ENCODE peak calls at places on chromosomes 16 and 17, in seven cellular contexts. H is body of pancreas; A is neuronal stem cell; P is activated B cell treated with CpG ODN at 0.5 μM for 24 hours; J is activated naive CD4-positive, alpha-beta T cell treated with anti-CD3 and anti-CD28 coated beads for 36 hours; V is tibial nerve; F is PC-9. T is an unnamed sample.

GRCh38 chr17:19331553-19332245 is 30.8 kb downstream of the B9D1 start:
- DNase-seq in H (no peak), A (no peak), P (no peak), J (no peak), V (no peak), F (no peak), T (no peak)

GRCh38 chr16:78709137-78709871 is 609.9 kb downstream of the WWOX start:
- DNase-seq in H (no peak), A (peak), P (no peak), J (no peak), V (no peak), F (no peak), T (no peak)

GRCh38 chr16:89056592-89056991 is 37.1 kb upstream of the ACSF3 start:
- DNase-seq in H (no peak), A (no peak), P (no peak), J (no peak), V (no peak), F (no peak), T (no peak)

GRCh38 chr17:38349097-38349904 is 2.3 kb upstream of the SOCS7 start:
- DNase-seq in H (peak), A (peak), P (peak), J (peak), V (peak), F (peak), T (peak)

GRCh38 chr16:59249049-59249448 is 514.9 kb upstream of the GOT2 start:
- DNase-seq in H (no peak), A (no peak), P (no peak), J (peak), V (no peak), F (no peak), T (no peak)

GRCh38 chr17:66964930-66965800 is 658 bp downstream of the CACNG4 start:
- DNase-seq in H (peak), A (no peak), P (no peak), J (peak), V (no peak), F (no peak), T (no peak)

GRCh38 chr17:77479817-77480508 is 339.2 kb downstream of the SEC14L1 start:
- DNase-seq in H (no peak), A (no peak), P (no peak), J (no peak), V (no peak), F (no peak), T (no peak)

GRCh38 chr17:17696871-17697633 is 15.8 kb downstream of the RAI1 start:
- DNase-seq in H (no peak), A (no peak), P (no peak), J (no peak), V (no peak), F (peak), T (no peak)

GRCh38 chr17:60535382-60536279 is 9.6 kb upstream of the APPBP2 start:
- DNase-seq in H (no peak), A (no peak), P (no peak), J (no peak), V (no peak), F (no peak), T (peak)

GRCh38 chr17:3035256-3035967 is 28.0 kb downstream of the OR1D5 start:
- DNase-seq in H (no peak), A (no peak), P (no peak), J (no peak), V (no peak), F (no peak), T (no peak)

GRCh38 chr16:19005561-19006445 is 22.1 kb downstream of the TMC7 start:
- DNase-seq in H (no peak), A (no peak), P (no peak), J (no peak), V (peak), F (peak), T (peak)

GRCh38 chr16:55462241-55462640 is 16.8 kb upstream of the MMP2 start:
- DNase-seq in H (no peak), A (no peak), P (no peak), J (no peak), V (no peak), F (no peak), T (no peak)

GRCh38 chr17:63474174-63474913 is 2.5 kb upstream of the ACE start:
- DNase-seq in H (peak), A (no peak), P (no peak), J (no peak), V (no peak), F (no peak), T (no peak)

GRCh38 chr17:16987830-16988601 is 16.1 kb upstream of the TNFRSF13B start:
- DNase-seq in H (no peak), A (no peak), P (peak), J (peak), V (peak), F (peak), T (peak)

GRCh38 chr17:81400154-81400938 is 5.1 kb downstream of the BAHCC1 start:
- DNase-seq in H (no peak), A (peak), P (no peak), J (no peak), V (no peak), F (no peak), T (no peak)

GRCh38 chr17:32485261-32485955 is 1.4 kb upstream of the CDK5R1 start:
- DNase-seq in H (no peak), A (no peak), P (no peak), J (no peak), V (no peak), F (no peak), T (no peak)

GRCh38 chr16:69481901-69482341 is 57.5 kb downstream of the CYB5B start:
- DNase-seq in H (peak), A (no peak), P (no peak), J (no peak), V (peak), F (no peak), T (peak)

GRCh38 chr16:84294196-84295142 is at the start of gene WFDC1:
- DNase-seq in H (no peak), A (no peak), P (no peak), J (no peak), V (no peak), F (no peak), T (no peak)

GRCh38 chr17:34312080-34312479 is 7.2 kb upstream of the CCL8 start:
- DNase-seq in H (no peak), A (no peak), P (no peak), J (no peak), V (no peak), F (no peak), T (no peak)

GRCh38 chr17:77498875-77499698 is 358.3 kb downstream of the SEC14L1 start:
- DNase-seq in H (no peak), A (no peak), P (peak), J (peak), V (no peak), F (no peak), T (no peak)

GRCh38 chr17:13337864-13338371 is 263.8 kb downstream of the HS3ST3A1 start:
- DNase-seq in H (peak), A (peak), P (no peak), J (peak), V (peak), F (no peak), T (peak)

GRCh38 chr16:77669057-77669456 is 53.3 kb upstream of the NUDT7 start:
- DNase-seq in H (no peak), A (no peak), P (no peak), J (no peak), V (no peak), F (no peak), T (no peak)

GRCh38 chr17:30393911-30394867 is 15.5 kb downstream of the CPD start:
- DNase-seq in H (no peak), A (no peak), P (no peak), J (no peak), V (no peak), F (no peak), T (no peak)

GRCh38 chr16:26594666-26595065 is 472.1 kb upstream of the C16orf82 start:
- DNase-seq in H (no peak), A (no peak), P (no peak), J (no peak), V (no peak), F (no peak), T (peak)

GRCh38 chr16:62602790-62603189 is 566.6 kb upstream of the CDH8 start:
- DNase-seq in H (no peak), A (no peak), P (no peak), J (no peak), V (no peak), F (no peak), T (no peak)

GRCh38 chr16:67183-67791 is 5.1 kb downstream of the RHBDF1 start:
- DNase-seq in H (no peak), A (no peak), P (no peak), J (no peak), V (no peak), F (no peak), T (no peak)

GRCh38 chr17:48457080-48457836 is 27.2 kb upstream of the SKAP1 start:
- DNase-seq in H (peak), A (peak), P (peak), J (peak), V (no peak), F (peak), T (peak)

GRCh38 chr16:21159281-21159951 is 942 bp downstream of the LDAF1 start:
- DNase-seq in H (peak), A (peak), P (peak), J (peak), V (peak), F (peak), T (no peak)

GRCh38 chr16:54076006-54076504 is 210.5 kb downstream of the IRX3 start:
- DNase-seq in H (no peak), A (no peak), P (no peak), J (no peak), V (no peak), F (no peak), T (no peak)

GRCh38 chr17:21396237-21396636 is 20.1 kb downstream of the KCNJ12 start:
- DNase-seq in H (no peak), A (no peak), P (no peak), J (no peak), V (no peak), F (no peak), T (no peak)

GRCh38 chr17:1491406-1492248 is 859 bp downstream of the MYO1C start:
- DNase-seq in H (peak), A (no peak), P (peak), J (peak), V (no peak), F (no peak), T (no peak)

GRCh38 chr17:11144358-11145233 is 96.4 kb upstream of the SHISA6 start:
- DNase-seq in H (peak), A (peak), P (no peak), J (peak), V (no peak), F (peak), T (no peak)

T was measured in brain microvascular endothelial cell.